ENCODE peak calls at places on chromosomes 1 and 21, in seven cellular contexts. B is neuronal stem cell, O is H9, H is IMR-90, A is mesendoderm, D is mesenchymal stem cell, G is trophoblast cell. E is an unnamed sample.

GRCh38 chr1:85607126-85607912 is 26.8 kb downstream of the CCN1 start:
- DNase-seq in A (peak; percentile 100), B (peak; percentile 71), O (peak; percentile 97), D (peak; percentile 97), H (peak; percentile 100), G (peak; percentile 90), E (peak; percentile 93)

GRCh38 chr1:210313046-210313445 is 15.7 kb upstream of the HHAT start:
- DNase-seq in B (no peak), D (no peak), G (no peak), A (no peak), H (no peak), O (no peak), E (no peak)

GRCh38 chr1:231558711-231559205 is 30.3 kb downstream of the TSNAX start:
- DNase-seq in D (no peak), A (no peak), B (no peak), H (no peak), O (no peak), G (no peak), E (no peak)

GRCh38 chr1:76867342-76868130 is at the start of gene ST6GALNAC5:
- DNase-seq in H (peak; percentile 9), O (peak; percentile 53), G (peak; percentile 15), A (peak; percentile 76), D (peak; percentile 6), B (peak; percentile 51), E (peak; percentile 71)

GRCh38 chr1:14415396-14415795 is 183.1 kb upstream of the KAZN start:
- DNase-seq in O (peak; percentile 77), D (no peak), A (peak; percentile 79), G (no peak), H (no peak), B (no peak), E (no peak)

GRCh38 chr1:94955767-94956632 is 29.1 kb upstream of the CNN3 start:
- DNase-seq in D (peak; percentile 41), G (no peak), O (no peak), B (no peak), H (peak; percentile 28), A (no peak), E (no peak)

GRCh38 chr1:1083181-1084027 is 9.3 kb upstream of the RNF223 start:
- DNase-seq in B (no peak), H (no peak), G (no peak), A (no peak), O (no peak), D (no peak), E (no peak)

GRCh38 chr1:40712997-40713396 is 21.5 kb downstream of the NFYC start:
- DNase-seq in G (no peak), H (no peak), O (no peak), D (no peak), A (no peak), B (no peak), E (no peak)

GRCh38 chr1:169043823-169044222 is 62.7 kb upstream of the ATP1B1 start:
- DNase-seq in O (no peak), B (no peak), A (no peak), D (no peak), H (no peak), G (no peak), E (no peak)

GRCh38 chr1:238242156-238242555 is 351.4 kb upstream of the ZP4 start:
- DNase-seq in B (no peak), H (no peak), G (peak; percentile 38), D (no peak), A (no peak), O (no peak), E (no peak)

GRCh38 chr21:28442624-28443023 is 550.1 kb downstream of the LTN1 start:
- DNase-seq in O (no peak), D (peak; percentile 74), A (no peak), H (peak; percentile 86), B (no peak), G (peak; percentile 57), E (no peak)

DNA sequence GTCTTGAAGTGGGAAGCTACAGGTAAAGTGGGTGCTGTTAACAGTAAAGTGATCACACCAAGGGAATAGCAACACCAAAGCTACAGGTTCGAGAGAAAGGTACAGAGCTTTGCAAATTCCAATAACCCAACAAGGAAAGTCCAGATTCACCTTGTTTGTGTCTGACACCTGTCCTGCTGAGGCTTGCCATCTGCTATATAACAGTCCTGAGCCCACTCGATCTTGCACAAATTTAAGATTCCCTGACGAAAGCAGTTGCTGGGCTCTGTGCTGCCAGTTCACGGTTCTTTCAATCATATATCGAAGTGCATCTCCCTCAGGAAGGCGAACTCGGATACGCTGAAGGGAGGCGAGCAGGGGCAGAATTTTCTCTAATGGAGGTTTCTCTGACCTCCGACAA is 23.0 kb upstream of the SYT2 start:
- DNase-seq in H (no peak), A (no peak), B (no peak), G (no peak), O (no peak), D (no peak), E (no peak)
- H3K18ac ChIP-seq in H (no peak overlapping the region), A (no peak overlapping the region), B (no peak overlapping the region), G (no peak overlapping the region), O (no peak overlapping the region), D (no peak overlapping the region), E (no peak overlapping the region)

DNA sequence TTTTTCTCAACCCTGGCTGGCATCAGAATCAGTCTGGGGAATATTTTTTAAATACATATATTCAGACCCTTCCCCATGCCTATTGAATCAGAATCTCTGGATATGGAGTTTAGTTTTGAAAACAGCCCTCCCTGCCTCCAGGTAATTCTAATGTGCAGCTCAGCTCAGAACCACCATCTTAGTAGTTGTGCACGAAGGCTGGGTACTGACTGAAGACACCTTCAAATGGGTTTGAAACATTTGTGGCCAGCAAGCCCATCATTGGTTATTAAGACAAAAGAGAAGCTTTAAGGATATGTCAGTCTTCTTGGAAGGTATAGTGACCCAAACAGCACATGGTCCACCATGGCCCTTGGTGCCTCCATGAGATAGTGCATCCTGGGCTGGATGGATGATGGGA is 7.1 kb downstream of the LRRC8D start:
- DNase-seq in D (no peak), B (no peak), A (no peak), G (no peak), O (no peak), H (no peak), E (no peak)
- H2BK5ac ChIP-seq in D (no peak overlapping the region), B (no peak overlapping the region), A (no peak overlapping the region), G (no peak overlapping the region), O (no peak overlapping the region), H (no peak overlapping the region), E (no peak overlapping the region)

GRCh38 chr21:32138658-32139057 is 140.2 kb downstream of the MIS18A start:
- DNase-seq in G (no peak), D (no peak), B (no peak), H (no peak), A (no peak), O (no peak), E (no peak)

GRCh38 chr21:32141009-32141357 is 137.9 kb downstream of the MIS18A start:
- DNase-seq in B (no peak), O (no peak), G (no peak), A (no peak), D (no peak), H (no peak), E (no peak)

GRCh38 chr21:32143222-32143939 is 135.5 kb downstream of the MIS18A start:
- DNase-seq in A (no peak), D (no peak), G (no peak), H (peak; percentile 3), O (peak; percentile 43), B (peak; percentile 17), E (no peak)

GRCh38 chr21:32137266-32137665 is 141.6 kb downstream of the MIS18A start:
- DNase-seq in G (no peak), D (no peak), O (no peak), H (no peak), B (no peak), A (no peak), E (peak; percentile 1)

GRCh38 chr21:32140212-32141008 is 138.4 kb downstream of the MIS18A start:
- DNase-seq in O (no peak), D (no peak), B (no peak), G (no peak), H (no peak), A (no peak), E (peak; percentile 6)
- H3K18ac ChIP-seq in O (no peak overlapping the region), D (no peak overlapping the region), B (no peak overlapping the region), G (no peak overlapping the region), H (no peak overlapping the region), A (no peak overlapping the region), E (no peak overlapping the region)

GRCh38 chr1:68116643-68117235 is 66.3 kb upstream of the DIRAS3 start:
- DNase-seq in B (peak; percentile 49), A (peak; percentile 53), H (peak; percentile 61), O (no peak), D (peak; percentile 59), G (peak; percentile 76), E (no peak)
- H2BK5ac ChIP-seq in B (no peak overlapping the region), A (no peak overlapping the region), H (peak overlapping the region; percentile 57), O (no peak overlapping the region), D (no peak overlapping the region), G (no peak overlapping the region), E (no peak overlapping the region)

E was measured in H1.